ENCODE peak calls at places on chromosomes 11 and 22, in eight cellular contexts. One of them, this sample, is unnamed.

GRCh38 chr11:60469723-60470122 is 14.1 kb downstream of the MS4A1 start:
- DNase-seq in aorta: no peak
- DNase-seq in body of pancreas: no peak
- DNase-seq in uterus: no peak
- DNase-seq in CD8-positive, alpha-beta T cell: no peak
- DNase-seq in breast epithelium: no peak
- DNase-seq in endothelial cell of umbilical vein: no peak
- DNase-seq in adrenal gland: no peak
- DNase-seq in this sample: no peak

GRCh38 chr11:134725939-134726639 is 314.0 kb upstream of the B3GAT1 start:
- DNase-seq in breast epithelium: no peak
- DNase-seq in adrenal gland: no peak
- DNase-seq in body of pancreas: peak; percentile 45
- DNase-seq in aorta: no peak
- DNase-seq in endothelial cell of umbilical vein: no peak
- DNase-seq in CD8-positive, alpha-beta T cell: no peak
- DNase-seq in uterus: no peak
- DNase-seq in this sample: peak; percentile 21

GRCh38 chr22:30867746-30868662 is 100.6 kb downstream of the MORC2 start:
- DNase-seq in breast epithelium: no peak
- DNase-seq in aorta: peak; percentile 73
- DNase-seq in endothelial cell of umbilical vein: no peak
- DNase-seq in CD8-positive, alpha-beta T cell: no peak
- DNase-seq in uterus: peak; percentile 8
- DNase-seq in adrenal gland: no peak
- DNase-seq in body of pancreas: no peak
- DNase-seq in this sample: no peak

GRCh38 chr11:127114035-127114434 is 113.5 kb upstream of the KIRREL3 start:
- DNase-seq in endothelial cell of umbilical vein: no peak
- DNase-seq in breast epithelium: no peak
- DNase-seq in body of pancreas: peak; percentile 37
- DNase-seq in adrenal gland: no peak
- DNase-seq in aorta: no peak
- DNase-seq in CD8-positive, alpha-beta T cell: no peak
- DNase-seq in uterus: no peak
- DNase-seq in this sample: no peak

GRCh38 chr11:122367809-122368231 is 251.8 kb upstream of the BLID start:
- DNase-seq in CD8-positive, alpha-beta T cell: no peak
- DNase-seq in body of pancreas: peak; percentile 23
- DNase-seq in endothelial cell of umbilical vein: peak; percentile 38
- DNase-seq in aorta: no peak
- DNase-seq in breast epithelium: no peak
- DNase-seq in adrenal gland: no peak
- DNase-seq in uterus: peak; percentile 28
- DNase-seq in this sample: no peak

GRCh38 chr11:130827697-130828377 is 88.4 kb downstream of the SNX19 start:
- DNase-seq in breast epithelium: no peak
- DNase-seq in adrenal gland: peak; percentile 54
- DNase-seq in aorta: peak; percentile 87
- DNase-seq in uterus: peak; percentile 34
- DNase-seq in CD8-positive, alpha-beta T cell: no peak
- DNase-seq in endothelial cell of umbilical vein: peak; percentile 65
- DNase-seq in body of pancreas: peak; percentile 40
- DNase-seq in this sample: peak; percentile 55

GRCh38 chr11:10954184-10954583 is 96.3 kb upstream of the ZBED5 start:
- DNase-seq in CD8-positive, alpha-beta T cell: no peak
- DNase-seq in adrenal gland: no peak
- DNase-seq in uterus: no peak
- DNase-seq in endothelial cell of umbilical vein: no peak
- DNase-seq in aorta: no peak
- DNase-seq in body of pancreas: no peak
- DNase-seq in breast epithelium: no peak
- DNase-seq in this sample: no peak

GRCh38 chr22:46992121-46992731 is 229.8 kb downstream of the TBC1D22A start:
- DNase-seq in CD8-positive, alpha-beta T cell: no peak
- DNase-seq in aorta: no peak
- DNase-seq in adrenal gland: no peak
- DNase-seq in uterus: no peak
- DNase-seq in breast epithelium: no peak
- DNase-seq in body of pancreas: no peak
- DNase-seq in endothelial cell of umbilical vein: no peak
- DNase-seq in this sample: no peak

GRCh38 chr11:26621147-26621546 is 49.1 kb upstream of the MUC15 start:
- DNase-seq in aorta: no peak
- DNase-seq in adrenal gland: no peak
- DNase-seq in CD8-positive, alpha-beta T cell: no peak
- DNase-seq in uterus: no peak
- DNase-seq in endothelial cell of umbilical vein: no peak
- DNase-seq in body of pancreas: no peak
- DNase-seq in breast epithelium: no peak
- DNase-seq in this sample: no peak

GRCh38 chr22:25363474-25363873 is 144.0 kb downstream of the CRYBB2 start:
- DNase-seq in uterus: no peak
- DNase-seq in breast epithelium: no peak
- DNase-seq in adrenal gland: no peak
- DNase-seq in aorta: peak; percentile 36
- DNase-seq in endothelial cell of umbilical vein: no peak
- DNase-seq in CD8-positive, alpha-beta T cell: no peak
- DNase-seq in body of pancreas: no peak
- DNase-seq in this sample: no peak

GRCh38 chr11:34819740-34820482 is 96.3 kb downstream of the APIP start:
- DNase-seq in adrenal gland: no peak
- DNase-seq in uterus: no peak
- DNase-seq in breast epithelium: no peak
- DNase-seq in CD8-positive, alpha-beta T cell: no peak
- DNase-seq in endothelial cell of umbilical vein: no peak
- DNase-seq in body of pancreas: no peak
- DNase-seq in aorta: no peak
- DNase-seq in this sample: no peak

GRCh38 chr11:47189100-47189834 is 3.0 kb upstream of the PACSIN3 start:
- DNase-seq in adrenal gland: no peak
- DNase-seq in endothelial cell of umbilical vein: no peak
- DNase-seq in uterus: no peak
- DNase-seq in body of pancreas: no peak
- DNase-seq in breast epithelium: peak; percentile 59
- DNase-seq in aorta: no peak
- DNase-seq in CD8-positive, alpha-beta T cell: no peak
- DNase-seq in this sample: no peak

DNA sequence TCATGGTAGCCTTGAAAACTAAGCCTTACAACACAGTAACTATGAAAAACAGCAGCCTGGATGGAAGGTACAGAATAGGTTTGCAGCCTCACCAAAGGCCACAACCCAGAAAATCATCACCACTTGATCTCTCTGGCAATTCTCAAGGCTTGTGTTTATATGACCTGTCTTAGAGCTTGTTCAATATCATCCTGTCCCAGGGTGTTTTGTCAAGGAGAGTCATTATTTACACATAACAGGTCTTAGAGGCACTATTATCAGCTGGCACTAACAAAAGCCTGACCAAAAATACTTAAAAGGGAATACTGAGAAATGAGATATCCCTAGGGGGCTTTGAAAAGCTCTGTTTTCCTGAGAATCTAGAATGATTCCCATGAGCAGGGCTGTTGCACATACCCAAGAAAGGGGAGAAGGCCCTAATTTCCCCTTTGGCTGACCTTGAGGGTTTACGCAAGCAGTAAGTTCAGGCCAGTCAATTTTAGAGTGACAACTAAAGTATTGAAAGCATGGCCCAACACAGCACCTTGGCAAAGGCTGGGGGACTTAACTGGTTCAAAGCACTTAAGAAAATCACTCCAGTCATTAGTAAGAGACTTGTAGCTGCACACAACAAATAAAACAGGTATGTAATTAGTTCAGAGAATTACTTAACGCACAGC is 7.9 kb downstream of the SC5D start:
- DNase-seq in endothelial cell of umbilical vein: no peak
- DNase-seq in uterus: no peak
- DNase-seq in breast epithelium: no peak
- DNase-seq in CD8-positive, alpha-beta T cell: no peak
- DNase-seq in aorta: no peak
- DNase-seq in body of pancreas: no peak
- DNase-seq in adrenal gland: no peak
- DNase-seq in this sample: no peak
- H3K27ac ChIP-seq in endothelial cell of umbilical vein: no peak overlapping the region
- H3K27ac ChIP-seq in uterus: no peak overlapping the region
- H3K27ac ChIP-seq in breast epithelium: peak overlapping the region; percentile 23
- H3K27ac ChIP-seq in CD8-positive, alpha-beta T cell: no peak overlapping the region
- H3K27ac ChIP-seq in aorta: no peak overlapping the region
- H3K27ac ChIP-seq in body of pancreas: no peak overlapping the region
- H3K27ac ChIP-seq in adrenal gland: no peak overlapping the region
- H3K27ac ChIP-seq in this sample: no peak overlapping the region

GRCh38 chr11:67345247-67345948 is 7.9 kb downstream of the POLD4 start:
- DNase-seq in CD8-positive, alpha-beta T cell: no peak
- DNase-seq in uterus: no peak
- DNase-seq in endothelial cell of umbilical vein: peak; percentile 22
- DNase-seq in adrenal gland: no peak
- DNase-seq in body of pancreas: no peak
- DNase-seq in aorta: peak; percentile 42
- DNase-seq in breast epithelium: no peak
- DNase-seq in this sample: no peak
- H3K27ac ChIP-seq in CD8-positive, alpha-beta T cell: no peak overlapping the region
- H3K27ac ChIP-seq in uterus: no peak overlapping the region
- H3K27ac ChIP-seq in endothelial cell of umbilical vein: no peak overlapping the region
- H3K27ac ChIP-seq in adrenal gland: no peak overlapping the region
- H3K27ac ChIP-seq in body of pancreas: peak overlapping the region; percentile 82
- H3K27ac ChIP-seq in aorta: no peak overlapping the region
- H3K27ac ChIP-seq in breast epithelium: peak overlapping the region; percentile 81
- H3K27ac ChIP-seq in this sample: no peak overlapping the region

GRCh38 chr22:37186228-37186996 is 1.6 kb downstream of the C1QTNF6 start:
- DNase-seq in endothelial cell of umbilical vein: peak; percentile 85
- DNase-seq in body of pancreas: no peak
- DNase-seq in uterus: no peak
- DNase-seq in aorta: peak; percentile 51
- DNase-seq in breast epithelium: no peak
- DNase-seq in adrenal gland: no peak
- DNase-seq in CD8-positive, alpha-beta T cell: peak; percentile 58
- DNase-seq in this sample: no peak

GRCh38 chr22:37189011-37189466 is 992 bp upstream of the C1QTNF6 start:
- DNase-seq in adrenal gland: no peak
- DNase-seq in aorta: no peak
- DNase-seq in body of pancreas: no peak
- DNase-seq in CD8-positive, alpha-beta T cell: no peak
- DNase-seq in breast epithelium: no peak
- DNase-seq in endothelial cell of umbilical vein: peak; percentile 92
- DNase-seq in uterus: no peak
- DNase-seq in this sample: no peak

GRCh38 chr22:37186997-37187522 is 987 bp downstream of the C1QTNF6 start:
- DNase-seq in CD8-positive, alpha-beta T cell: no peak
- DNase-seq in uterus: no peak
- DNase-seq in breast epithelium: no peak
- DNase-seq in aorta: no peak
- DNase-seq in body of pancreas: no peak
- DNase-seq in endothelial cell of umbilical vein: peak; percentile 37
- DNase-seq in adrenal gland: no peak
- DNase-seq in this sample: no peak

GRCh38 chr22:37187891-37188761 is at the start of gene C1QTNF6:
- DNase-seq in body of pancreas: no peak
- DNase-seq in uterus: peak; percentile 62
- DNase-seq in endothelial cell of umbilical vein: peak; percentile 57
- DNase-seq in CD8-positive, alpha-beta T cell: no peak
- DNase-seq in adrenal gland: no peak
- DNase-seq in breast epithelium: no peak
- DNase-seq in aorta: peak; percentile 77
- DNase-seq in this sample: no peak

DNA sequence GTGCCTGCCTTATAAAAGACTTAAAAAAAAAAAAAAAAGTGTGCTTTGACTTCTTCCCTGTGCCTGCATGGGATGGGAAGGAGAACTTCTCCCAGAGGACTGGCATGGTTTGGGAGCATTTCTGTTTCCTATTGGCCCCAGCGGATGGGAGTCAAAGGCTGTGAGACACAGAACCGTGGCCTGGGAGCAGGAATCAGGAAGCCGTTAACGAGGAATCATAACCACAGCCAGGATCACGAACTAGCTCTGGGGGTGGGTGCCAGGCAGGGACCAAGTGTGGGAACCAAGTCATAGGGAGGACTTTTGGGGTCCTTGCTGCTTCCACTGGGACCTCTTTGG is 526 bp downstream of the C1QTNF6 start:
- DNase-seq in adrenal gland: no peak
- DNase-seq in breast epithelium: no peak
- DNase-seq in endothelial cell of umbilical vein: peak; percentile 79
- DNase-seq in aorta: no peak
- DNase-seq in uterus: peak; percentile 38
- DNase-seq in CD8-positive, alpha-beta T cell: no peak
- DNase-seq in body of pancreas: no peak
- DNase-seq in this sample: no peak
- H3K27ac ChIP-seq in adrenal gland: peak overlapping the region; percentile 64
- H3K27ac ChIP-seq in breast epithelium: peak overlapping the region; percentile 98
- H3K27ac ChIP-seq in endothelial cell of umbilical vein: peak overlapping the region; percentile 80
- H3K27ac ChIP-seq in aorta: peak overlapping the region; percentile 53
- H3K27ac ChIP-seq in uterus: peak overlapping the region; percentile 93
- H3K27ac ChIP-seq in CD8-positive, alpha-beta T cell: no peak overlapping the region
- H3K27ac ChIP-seq in body of pancreas: peak overlapping the region; percentile 74
- H3K27ac ChIP-seq in this sample: peak overlapping the region; percentile 46

GRCh38 chr22:41683616-41684015 is 5.1 kb downstream of the SNU13 start:
- DNase-seq in adrenal gland: no peak
- DNase-seq in body of pancreas: no peak
- DNase-seq in CD8-positive, alpha-beta T cell: no peak
- DNase-seq in aorta: no peak
- DNase-seq in endothelial cell of umbilical vein: no peak
- DNase-seq in breast epithelium: no peak
- DNase-seq in uterus: no peak
- DNase-seq in this sample: no peak

GRCh38 chr22:41682033-41682807 is 6.4 kb downstream of the SNU13 start:
- DNase-seq in body of pancreas: peak; percentile 87
- DNase-seq in endothelial cell of umbilical vein: peak; percentile 90
- DNase-seq in adrenal gland: peak; percentile 90
- DNase-seq in breast epithelium: peak; percentile 83
- DNase-seq in CD8-positive, alpha-beta T cell: peak; percentile 87
- DNase-seq in aorta: peak; percentile 96
- DNase-seq in uterus: peak; percentile 86
- DNase-seq in this sample: peak; percentile 73

GRCh38 chr22:41681616-41682015 is 7.1 kb downstream of the SNU13 start:
- DNase-seq in endothelial cell of umbilical vein: peak; percentile 10
- DNase-seq in CD8-positive, alpha-beta T cell: no peak
- DNase-seq in uterus: no peak
- DNase-seq in adrenal gland: no peak
- DNase-seq in aorta: peak; percentile 53
- DNase-seq in body of pancreas: no peak
- DNase-seq in breast epithelium: no peak
- DNase-seq in this sample: no peak

GRCh38 chr22:41684194-41684593 is 4.5 kb downstream of the SNU13 start:
- DNase-seq in body of pancreas: no peak
- DNase-seq in adrenal gland: no peak
- DNase-seq in endothelial cell of umbilical vein: no peak
- DNase-seq in CD8-positive, alpha-beta T cell: no peak
- DNase-seq in uterus: no peak
- DNase-seq in breast epithelium: no peak
- DNase-seq in aorta: no peak
- DNase-seq in this sample: no peak

DNA sequence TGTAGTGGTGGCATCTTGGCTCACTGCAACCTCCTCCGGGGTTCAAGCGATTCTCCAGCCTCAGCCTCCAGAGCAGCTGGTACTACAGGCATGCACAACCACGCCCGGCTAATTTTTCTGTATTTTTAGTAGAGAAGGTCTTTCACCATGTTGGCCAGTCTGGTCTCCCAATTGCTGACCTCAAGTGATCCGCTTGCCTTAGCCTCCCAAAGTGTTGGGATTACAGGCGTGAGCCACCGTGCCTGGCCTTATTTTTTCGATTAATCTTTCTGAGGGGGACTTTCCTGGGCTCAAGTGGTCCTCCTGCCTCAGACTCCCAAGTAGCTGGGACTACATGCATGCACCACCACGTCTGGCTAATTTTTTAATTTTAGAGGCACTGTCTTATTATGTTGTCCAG is 5.6 kb downstream of the SNU13 start:
- DNase-seq in aorta: peak; percentile 25
- DNase-seq in body of pancreas: no peak
- DNase-seq in uterus: no peak
- DNase-seq in adrenal gland: no peak
- DNase-seq in endothelial cell of umbilical vein: no peak
- DNase-seq in breast epithelium: no peak
- DNase-seq in CD8-positive, alpha-beta T cell: no peak
- DNase-seq in this sample: no peak
- H3K27ac ChIP-seq in aorta: no peak overlapping the region
- H3K27ac ChIP-seq in body of pancreas: peak overlapping the region; percentile 79
- H3K27ac ChIP-seq in uterus: peak overlapping the region; percentile 83
- H3K27ac ChIP-seq in adrenal gland: peak overlapping the region; percentile 55
- H3K27ac ChIP-seq in endothelial cell of umbilical vein: peak overlapping the region; percentile 62
- H3K27ac ChIP-seq in breast epithelium: peak overlapping the region; percentile 87
- H3K27ac ChIP-seq in CD8-positive, alpha-beta T cell: peak overlapping the region; percentile 82
- H3K27ac ChIP-seq in this sample: no peak overlapping the region